ENCODE peak calls at places on chromosomes 11 and 22, in ten cellular contexts. T, N, X, J, D, O, S, Z, C and I are unnamed samples.

GRCh38 chr11:19519912-19520641 is 192.6 kb upstream of the NAV2 start:
- DNase-seq in J (no peak), D (peak; percentile 32), O (no peak), S (no peak), N (peak; percentile 28), Z (no peak), C (no peak), X (no peak), T (peak; percentile 31), I (no peak)

GRCh38 chr22:32079110-32080089 is 36.3 kb downstream of the SLC5A1 start:
- DNase-seq in C (no peak), J (peak; percentile 21), S (peak; percentile 73), T (peak; percentile 74), O (peak; percentile 19), Z (peak; percentile 64), N (no peak), X (peak; percentile 28), D (peak; percentile 77), I (no peak)

GRCh38 chr11:13277719-13278619 is at the start of gene BMAL1:
- DNase-seq in J (peak; percentile 69), N (peak; percentile 32), T (peak; percentile 32), O (no peak), D (peak; percentile 11), X (no peak), C (peak; percentile 42), S (peak; percentile 29), Z (no peak), I (peak; percentile 14)

GRCh38 chr11:10379433-10379832 is 74.6 kb downstream of the ADM start:
- DNase-seq in N (no peak), J (no peak), S (no peak), O (no peak), D (peak; percentile 68), T (peak; percentile 94), X (peak; percentile 88), Z (no peak), C (no peak), I (no peak)

GRCh38 chr11:1741741-1742140 is 8.7 kb downstream of the IFITM10 start:
- DNase-seq in T (no peak), O (no peak), J (no peak), X (no peak), S (no peak), C (no peak), N (no peak), Z (no peak), D (no peak), I (no peak)

GRCh38 chr11:115325523-115325922 is 178.7 kb downstream of the CADM1 start:
- DNase-seq in X (no peak), S (no peak), N (no peak), J (no peak), T (no peak), Z (no peak), C (no peak), D (no peak), O (no peak), I (no peak)

GRCh38 chr22:46842606-46843005 is 80.2 kb downstream of the TBC1D22A start:
- DNase-seq in S (no peak), C (no peak), D (no peak), T (no peak), X (no peak), O (no peak), J (peak; percentile 20), Z (no peak), N (no peak), I (no peak)

GRCh38 chr11:7413961-7414728 is 71.2 kb upstream of the OLFML1 start:
- DNase-seq in T (no peak), O (no peak), Z (no peak), S (no peak), X (no peak), J (no peak), C (no peak), D (no peak), N (no peak), I (no peak)

GRCh38 chr11:118522571-118523072 is 4.7 kb upstream of the TTC36 start:
- DNase-seq in D (peak; percentile 62), T (peak; percentile 54), X (no peak), Z (no peak), C (no peak), N (no peak), S (peak; percentile 53), O (peak; percentile 1), J (no peak), I (no peak)

GRCh38 chr22:44348963-44349950 is 36.5 kb upstream of the SHISAL1 start:
- DNase-seq in C (no peak), J (no peak), D (peak; percentile 41), S (no peak), Z (no peak), O (no peak), N (no peak), X (no peak), T (no peak), I (no peak)

GRCh38 chr11:118243161-118243560 is 9.0 kb downstream of the MPZL3 start:
- DNase-seq in T (no peak), Z (no peak), S (no peak), N (no peak), O (no peak), J (no peak), X (no peak), C (no peak), D (no peak), I (no peak)

GRCh38 chr11:65134240-65134951 is at the start of gene SYVN1:
- DNase-seq in O (peak; percentile 76), C (peak; percentile 86), N (peak; percentile 90), D (peak; percentile 90), J (peak; percentile 95), T (peak; percentile 88), X (peak; percentile 51), Z (no peak), S (peak; percentile 96), I (peak; percentile 93)

GRCh38 chr11:64019106-64020031 is 16.4 kb upstream of the FLRT1 start:
- DNase-seq in S (no peak), N (no peak), C (no peak), D (no peak), T (no peak), X (no peak), J (no peak), Z (no peak), O (no peak), I (no peak)

GRCh38 chr11:47533690-47534135 is 19.2 kb downstream of the CELF1 start:
- DNase-seq in J (no peak), X (peak; percentile 58), T (peak; percentile 87), Z (no peak), O (no peak), C (no peak), S (no peak), N (no peak), D (peak; percentile 61), I (no peak)